ENCODE peak calls at places on chromosomes 1 and 21, in five cellular contexts. One of them, this sample, is unnamed.
A peak's percentile ranks its signal among the peaks of the same experiment; 100 is the strongest.

GRCh38 chr1:101086783-101087182 is 61.2 kb upstream of the DPH5 start:
- DNase-seq in omental fat pad: no peak
- DNase-seq in stimulated activated CD4-positive, alpha-beta T cell treated with anti-CD3 and anti-CD28 coated beads, TNF-alpha, amount 100 ng/mL, for 1 hour: no peak
- DNase-seq in mesenteric fat pad: no peak
- DNase-seq in GM06990: no peak
- DNase-seq in this sample: no peak

GRCh38 chr1:10776206-10776905 is 20.1 kb downstream of the CASZ1 start:
- DNase-seq in omental fat pad: no peak
- DNase-seq in stimulated activated CD4-positive, alpha-beta T cell treated with anti-CD3 and anti-CD28 coated beads, TNF-alpha, amount 100 ng/mL, for 1 hour: no peak
- DNase-seq in mesenteric fat pad: no peak
- DNase-seq in GM06990: no peak
- DNase-seq in this sample: no peak

GRCh38 chr1:37890378-37891014 is 31.1 kb upstream of the MTF1 start:
- DNase-seq in omental fat pad: no peak
- DNase-seq in stimulated activated CD4-positive, alpha-beta T cell treated with anti-CD3 and anti-CD28 coated beads, TNF-alpha, amount 100 ng/mL, for 1 hour: no peak
- DNase-seq in mesenteric fat pad: no peak
- DNase-seq in GM06990: no peak
- DNase-seq in this sample: no peak

GRCh38 chr1:159921251-159921650 is 4.1 kb downstream of the TAGLN2 start:
- DNase-seq in omental fat pad: no peak
- DNase-seq in stimulated activated CD4-positive, alpha-beta T cell treated with anti-CD3 and anti-CD28 coated beads, TNF-alpha, amount 100 ng/mL, for 1 hour: no peak
- DNase-seq in mesenteric fat pad: no peak
- DNase-seq in GM06990: no peak
- DNase-seq in this sample: no peak

GRCh38 chr1:53112861-53113260 is 29.6 kb downstream of the SLC1A7 start:
- DNase-seq in omental fat pad: no peak
- DNase-seq in stimulated activated CD4-positive, alpha-beta T cell treated with anti-CD3 and anti-CD28 coated beads, TNF-alpha, amount 100 ng/mL, for 1 hour: no peak
- DNase-seq in mesenteric fat pad: no peak
- DNase-seq in GM06990: no peak
- DNase-seq in this sample: no peak

GRCh38 chr1:188590641-188591040 is 1761.9 kb downstream of the PLA2G4A start:
- DNase-seq in omental fat pad: no peak
- DNase-seq in stimulated activated CD4-positive, alpha-beta T cell treated with anti-CD3 and anti-CD28 coated beads, TNF-alpha, amount 100 ng/mL, for 1 hour: no peak
- DNase-seq in mesenteric fat pad: no peak
- DNase-seq in GM06990: no peak
- DNase-seq in this sample: no peak

GRCh38 chr1:46948629-46949282 is 7.5 kb upstream of the CYP4A11 start:
- DNase-seq in omental fat pad: no peak
- DNase-seq in stimulated activated CD4-positive, alpha-beta T cell treated with anti-CD3 and anti-CD28 coated beads, TNF-alpha, amount 100 ng/mL, for 1 hour: no peak
- DNase-seq in mesenteric fat pad: no peak
- DNase-seq in GM06990: no peak
- DNase-seq in this sample: no peak

GRCh38 chr1:17297991-17298390 is 10.0 kb upstream of the PADI4 start:
- DNase-seq in omental fat pad: no peak
- DNase-seq in stimulated activated CD4-positive, alpha-beta T cell treated with anti-CD3 and anti-CD28 coated beads, TNF-alpha, amount 100 ng/mL, for 1 hour: no peak
- DNase-seq in mesenteric fat pad: no peak
- DNase-seq in GM06990: no peak
- DNase-seq in this sample: peak; percentile 70

GRCh38 chr1:239831577-239832355 is 259.9 kb upstream of the FMN2 start:
- DNase-seq in omental fat pad: no peak
- DNase-seq in stimulated activated CD4-positive, alpha-beta T cell treated with anti-CD3 and anti-CD28 coated beads, TNF-alpha, amount 100 ng/mL, for 1 hour: no peak
- DNase-seq in mesenteric fat pad: no peak
- DNase-seq in GM06990: no peak
- DNase-seq in this sample: no peak

GRCh38 chr21:33866851-33867250 is 48.8 kb downstream of the ATP5PO start:
- DNase-seq in omental fat pad: no peak
- DNase-seq in stimulated activated CD4-positive, alpha-beta T cell treated with anti-CD3 and anti-CD28 coated beads, TNF-alpha, amount 100 ng/mL, for 1 hour: no peak
- DNase-seq in mesenteric fat pad: no peak
- DNase-seq in GM06990: no peak
- DNase-seq in this sample: no peak

GRCh38 chr1:183926978-183927377 is 110.5 kb downstream of the COLGALT2 start:
- DNase-seq in omental fat pad: no peak
- DNase-seq in stimulated activated CD4-positive, alpha-beta T cell treated with anti-CD3 and anti-CD28 coated beads, TNF-alpha, amount 100 ng/mL, for 1 hour: no peak
- DNase-seq in mesenteric fat pad: no peak
- DNase-seq in GM06990: no peak
- DNase-seq in this sample: no peak

This sample was measured in lower leg skin.